ENCODE peak calls at places on chromosomes 4 and X, in six cellular contexts. One of them, this sample, is unnamed.

GRCh38 chr4:72302981-72303704 is 265.9 kb downstream of the ADAMTS3 start:
- DNase-seq in GM12878: no peak
- DNase-seq in H1: no peak
- DNase-seq in HepG2: peak; percentile 34
- DNase-seq in endothelial cell of umbilical vein: peak; percentile 49
- DNase-seq in K562: peak; percentile 59
- DNase-seq in this sample: peak; percentile 6

GRCh38 chr4:142282870-142283431 is 563.1 kb downstream of the INPP4B start:
- DNase-seq in GM12878: no peak
- DNase-seq in H1: no peak
- DNase-seq in HepG2: no peak
- DNase-seq in endothelial cell of umbilical vein: peak; percentile 30
- DNase-seq in K562: no peak
- DNase-seq in this sample: no peak

GRCh38 chrX:73916931-73917657 is 354.1 kb downstream of the CHIC1 start:
- DNase-seq in GM12878: no peak
- DNase-seq in H1: peak; percentile 2
- DNase-seq in HepG2: no peak
- DNase-seq in endothelial cell of umbilical vein: peak; percentile 90
- DNase-seq in K562: no peak
- DNase-seq in this sample: peak; percentile 4

GRCh38 chr4:683982-684571 is 4.9 kb downstream of the SLC49A3 start:
- DNase-seq in GM12878: no peak
- DNase-seq in H1: no peak
- DNase-seq in HepG2: peak; percentile 63
- DNase-seq in endothelial cell of umbilical vein: peak; percentile 53
- DNase-seq in K562: peak; percentile 69
- DNase-seq in this sample: peak; percentile 51

GRCh38 chr4:173717581-173717980 is 187.6 kb upstream of the HAND2 start:
- DNase-seq in GM12878: no peak
- DNase-seq in H1: no peak
- DNase-seq in HepG2: no peak
- DNase-seq in endothelial cell of umbilical vein: no peak
- DNase-seq in K562: no peak
- DNase-seq in this sample: no peak

GRCh38 chr4:12963291-12963690 is 520.8 kb downstream of the RAB28 start:
- DNase-seq in GM12878: no peak
- DNase-seq in H1: no peak
- DNase-seq in HepG2: no peak
- DNase-seq in endothelial cell of umbilical vein: no peak
- DNase-seq in K562: no peak
- DNase-seq in this sample: no peak

GRCh38 chr4:125728568-125728967 is 413.8 kb downstream of the FAT4 start:
- DNase-seq in GM12878: no peak
- DNase-seq in H1: peak; percentile 33
- DNase-seq in HepG2: no peak
- DNase-seq in endothelial cell of umbilical vein: peak; percentile 78
- DNase-seq in K562: no peak
- DNase-seq in this sample: no peak

GRCh38 chr4:69907151-69907550 is 23.7 kb upstream of the CSN1S1 start:
- DNase-seq in GM12878: no peak
- DNase-seq in H1: no peak
- DNase-seq in HepG2: no peak
- DNase-seq in endothelial cell of umbilical vein: no peak
- DNase-seq in K562: no peak
- DNase-seq in this sample: no peak

GRCh38 chrX:154597221-154597620 is 12.3 kb downstream of the CTAG1A start:
- DNase-seq in GM12878: no peak
- DNase-seq in H1: no peak
- DNase-seq in HepG2: no peak
- DNase-seq in endothelial cell of umbilical vein: no peak
- DNase-seq in K562: no peak
- DNase-seq in this sample: no peak

GRCh38 chrX:96372313-96373046 is 312.2 kb upstream of the DIAPH2 start:
- DNase-seq in GM12878: no peak
- DNase-seq in H1: no peak
- DNase-seq in HepG2: peak; percentile 27
- DNase-seq in endothelial cell of umbilical vein: peak; percentile 43
- DNase-seq in K562: no peak
- DNase-seq in this sample: peak; percentile 1

GRCh38 chr4:156377036-156377700 is 423.5 kb upstream of the CTSO start:
- DNase-seq in GM12878: no peak
- DNase-seq in H1: no peak
- DNase-seq in HepG2: no peak
- DNase-seq in endothelial cell of umbilical vein: no peak
- DNase-seq in K562: no peak
- DNase-seq in this sample: no peak

GRCh38 chr4:110823251-110823650 is 200.4 kb upstream of the PITX2 start:
- DNase-seq in GM12878: no peak
- DNase-seq in H1: no peak
- DNase-seq in HepG2: no peak
- DNase-seq in endothelial cell of umbilical vein: no peak
- DNase-seq in K562: no peak
- DNase-seq in this sample: no peak

GRCh38 chr4:186948361-186949291 is 225.0 kb upstream of the FAT1 start:
- DNase-seq in GM12878: no peak
- DNase-seq in H1: no peak
- DNase-seq in HepG2: no peak
- DNase-seq in endothelial cell of umbilical vein: no peak
- DNase-seq in K562: no peak
- DNase-seq in this sample: no peak

GRCh38 chrX:8179653-8180052 is 8.6 kb upstream of the VCX2 start:
- DNase-seq in GM12878: no peak
- DNase-seq in H1: no peak
- DNase-seq in HepG2: no peak
- DNase-seq in endothelial cell of umbilical vein: no peak
- DNase-seq in K562: no peak
- DNase-seq in this sample: no peak

GRCh38 chr4:99816611-99817309 is at the start of gene DAPP1:
- DNase-seq in GM12878: peak; percentile 94
- DNase-seq in H1: no peak
- DNase-seq in HepG2: no peak
- DNase-seq in endothelial cell of umbilical vein: no peak
- DNase-seq in K562: no peak
- DNase-seq in this sample: no peak

GRCh38 chrX:151713859-151714258 is 2.0 kb upstream of the FATE1 start:
- DNase-seq in GM12878: no peak
- DNase-seq in H1: no peak
- DNase-seq in HepG2: peak; percentile 0
- DNase-seq in endothelial cell of umbilical vein: no peak
- DNase-seq in K562: peak; percentile 53
- DNase-seq in this sample: peak; percentile 2

GRCh38 chr4:88033309-88033708 is 25.9 kb downstream of the PKD2 start:
- DNase-seq in GM12878: no peak
- DNase-seq in H1: no peak
- DNase-seq in HepG2: peak; percentile 71
- DNase-seq in endothelial cell of umbilical vein: peak; percentile 69
- DNase-seq in K562: peak; percentile 40
- DNase-seq in this sample: peak; percentile 34

GRCh38 chr4:46445689-46446339 is 55.9 kb upstream of the GABRA2 start:
- DNase-seq in GM12878: no peak
- DNase-seq in H1: no peak
- DNase-seq in HepG2: peak; percentile 12
- DNase-seq in endothelial cell of umbilical vein: no peak
- DNase-seq in K562: no peak
- DNase-seq in this sample: no peak

GRCh38 chrX:101550362-101550761 is at the start of gene ARMCX1:
- DNase-seq in GM12878: no peak
- DNase-seq in H1: peak; percentile 23
- DNase-seq in HepG2: no peak
- DNase-seq in endothelial cell of umbilical vein: peak; percentile 87
- DNase-seq in K562: no peak
- DNase-seq in this sample: no peak

GRCh38 chrX:150184487-150184886 is 178.6 kb upstream of the MAMLD1 start:
- DNase-seq in GM12878: no peak
- DNase-seq in H1: no peak
- DNase-seq in HepG2: no peak
- DNase-seq in endothelial cell of umbilical vein: peak; percentile 6
- DNase-seq in K562: no peak
- DNase-seq in this sample: no peak

GRCh38 chr4:15653430-15653829 is 1.7 kb downstream of the FBXL5 start:
- DNase-seq in GM12878: no peak
- DNase-seq in H1: no peak
- DNase-seq in HepG2: no peak
- DNase-seq in endothelial cell of umbilical vein: no peak
- DNase-seq in K562: no peak
- DNase-seq in this sample: no peak

GRCh38 chrX:106987488-106987887 is 12.5 kb downstream of the MORC4 start:
- DNase-seq in GM12878: no peak
- DNase-seq in H1: no peak
- DNase-seq in HepG2: no peak
- DNase-seq in endothelial cell of umbilical vein: no peak
- DNase-seq in K562: no peak
- DNase-seq in this sample: no peak

GRCh38 chr4:87405421-87405820 is 14.4 kb upstream of the HSD17B11 start:
- DNase-seq in GM12878: no peak
- DNase-seq in H1: no peak
- DNase-seq in HepG2: no peak
- DNase-seq in endothelial cell of umbilical vein: no peak
- DNase-seq in K562: no peak
- DNase-seq in this sample: no peak

GRCh38 chrX:117936162-117936561 is 180.4 kb downstream of the KLHL13 start:
- DNase-seq in GM12878: no peak
- DNase-seq in H1: no peak
- DNase-seq in HepG2: no peak
- DNase-seq in endothelial cell of umbilical vein: no peak
- DNase-seq in K562: no peak
- DNase-seq in this sample: no peak

GRCh38 chrX:148500428-148501120 is at the start of gene AFF2:
- DNase-seq in GM12878: no peak
- DNase-seq in H1: no peak
- DNase-seq in HepG2: no peak
- DNase-seq in endothelial cell of umbilical vein: peak; percentile 11
- DNase-seq in K562: no peak
- DNase-seq in this sample: no peak

GRCh38 chr4:75235359-75235951 is 278.7 kb downstream of the RCHY1 start:
- DNase-seq in GM12878: peak; percentile 57
- DNase-seq in H1: no peak
- DNase-seq in HepG2: no peak
- DNase-seq in endothelial cell of umbilical vein: no peak
- DNase-seq in K562: no peak
- DNase-seq in this sample: no peak

GRCh38 chrX:45264865-45265264 is 64.2 kb upstream of the DIPK2B start:
- DNase-seq in GM12878: no peak
- DNase-seq in H1: no peak
- DNase-seq in HepG2: no peak
- DNase-seq in endothelial cell of umbilical vein: no peak
- DNase-seq in K562: no peak
- DNase-seq in this sample: no peak

GRCh38 chr4:162056947-162057346 is 106.9 kb downstream of the FSTL5 start:
- DNase-seq in GM12878: no peak
- DNase-seq in H1: no peak
- DNase-seq in HepG2: no peak
- DNase-seq in endothelial cell of umbilical vein: peak; percentile 7
- DNase-seq in K562: no peak
- DNase-seq in this sample: no peak

GRCh38 chr4:1804638-1805492 is 11.8 kb downstream of the FGFR3 start:
- DNase-seq in GM12878: no peak
- DNase-seq in H1: no peak
- DNase-seq in HepG2: no peak
- DNase-seq in endothelial cell of umbilical vein: no peak
- DNase-seq in K562: peak; percentile 16
- DNase-seq in this sample: no peak

GRCh38 chr4:69060651-69061308 is 35.5 kb upstream of the UGT2B7 start:
- DNase-seq in GM12878: no peak
- DNase-seq in H1: no peak
- DNase-seq in HepG2: no peak
- DNase-seq in endothelial cell of umbilical vein: peak; percentile 38
- DNase-seq in K562: no peak
- DNase-seq in this sample: no peak

GRCh38 chr4:40576651-40577480 is 52.8 kb downstream of the RBM47 start:
- DNase-seq in GM12878: peak; percentile 82
- DNase-seq in H1: no peak
- DNase-seq in HepG2: peak; percentile 98
- DNase-seq in endothelial cell of umbilical vein: peak; percentile 48
- DNase-seq in K562: no peak
- DNase-seq in this sample: peak; percentile 66

GRCh38 chr4:108466936-108467902 is 153.2 kb upstream of the RPL34 start:
- DNase-seq in GM12878: peak; percentile 19
- DNase-seq in H1: no peak
- DNase-seq in HepG2: no peak
- DNase-seq in endothelial cell of umbilical vein: no peak
- DNase-seq in K562: no peak
- DNase-seq in this sample: peak; percentile 6

GRCh38 chr4:7212921-7213320 is 20.6 kb downstream of the SORCS2 start:
- DNase-seq in GM12878: no peak
- DNase-seq in H1: no peak
- DNase-seq in HepG2: no peak
- DNase-seq in endothelial cell of umbilical vein: no peak
- DNase-seq in K562: no peak
- DNase-seq in this sample: no peak

GRCh38 chr4:53196872-53197759 is 168.7 kb downstream of the SCFD2 start:
- DNase-seq in GM12878: peak; percentile 44
- DNase-seq in H1: no peak
- DNase-seq in HepG2: peak; percentile 65
- DNase-seq in endothelial cell of umbilical vein: peak; percentile 84
- DNase-seq in K562: peak; percentile 58
- DNase-seq in this sample: peak; percentile 70

GRCh38 chr4:123438031-123438430 is 41.4 kb downstream of the SPRY1 start:
- DNase-seq in GM12878: no peak
- DNase-seq in H1: no peak
- DNase-seq in HepG2: no peak
- DNase-seq in endothelial cell of umbilical vein: no peak
- DNase-seq in K562: no peak
- DNase-seq in this sample: no peak
- TF ChIP-seq POLR2AphosphoS5 in GM12878: no peak
- TF ChIP-seq POLR2AphosphoS5 in H1: no peak
- TF ChIP-seq POLR2AphosphoS5 in HepG2: no peak
- TF ChIP-seq POLR2AphosphoS5 in endothelial cell of umbilical vein: no peak
- TF ChIP-seq POLR2AphosphoS5 in K562: no peak
- TF ChIP-seq POLR2AphosphoS5 in this sample: no peak

GRCh38 chr4:23590431-23590830 is 299.4 kb downstream of the PPARGC1A start:
- DNase-seq in GM12878: no peak
- DNase-seq in H1: no peak
- DNase-seq in HepG2: no peak
- DNase-seq in endothelial cell of umbilical vein: no peak
- DNase-seq in K562: no peak
- DNase-seq in this sample: no peak
- TF ChIP-seq EZH2 in GM12878: no peak
- TF ChIP-seq EZH2 in H1: no peak
- TF ChIP-seq EZH2 in HepG2: no peak
- TF ChIP-seq EZH2 in endothelial cell of umbilical vein: no peak
- TF ChIP-seq EZH2 in K562: no peak
- TF ChIP-seq EZH2 in this sample: no peak

GRCh38 chr4:185582651-185583400 is 47.5 kb upstream of the PDLIM3 start:
- DNase-seq in GM12878: no peak
- DNase-seq in H1: no peak
- DNase-seq in HepG2: no peak
- DNase-seq in endothelial cell of umbilical vein: no peak
- DNase-seq in K562: no peak
- DNase-seq in this sample: no peak
- TF ChIP-seq POLR2AphosphoS5 in GM12878: no peak
- TF ChIP-seq POLR2AphosphoS5 in H1: no peak
- TF ChIP-seq POLR2AphosphoS5 in HepG2: no peak
- TF ChIP-seq POLR2AphosphoS5 in endothelial cell of umbilical vein: no peak
- TF ChIP-seq POLR2AphosphoS5 in K562: no peak
- TF ChIP-seq POLR2AphosphoS5 in this sample: no peak

GRCh38 chrX:72018277-72019112 is 107.8 kb downstream of the NHSL2 start:
- DNase-seq in GM12878: no peak
- DNase-seq in H1: peak; percentile 43
- DNase-seq in HepG2: peak; percentile 47
- DNase-seq in endothelial cell of umbilical vein: peak; percentile 90
- DNase-seq in K562: peak; percentile 92
- DNase-seq in this sample: peak; percentile 55
- TF ChIP-seq EZH2 in GM12878: no peak
- TF ChIP-seq EZH2 in H1: no peak
- TF ChIP-seq EZH2 in HepG2: no peak
- TF ChIP-seq EZH2 in endothelial cell of umbilical vein: no peak
- TF ChIP-seq EZH2 in K562: no peak
- TF ChIP-seq EZH2 in this sample: no peak